ENCODE peak calls at places on chromosome 22, in nine cellular contexts. K is left cardiac atrium; D is HS-27A; E is M059J; Z is dorsolateral prefrontal cortex; A is activated naive CD4-positive, alpha-beta T cell treated with Interleukin-2 at 50 U/mL for 16 hours; P is Calu3; I is activated CD4-positive, alpha-beta T cell treated with anti-CD3 and anti-CD28 coated beads for 36 hours; Q is amniotic stem cell. G is an unnamed sample.
A peak's percentile ranks its signal among the peaks of the same experiment; 100 is the strongest.

GRCh38 chr22:46473896-46474557 is 63.4 kb downstream of the CELSR1 start:
- DNase-seq in Z (no peak), D (no peak), P (no peak), I (no peak), K (no peak), Q (no peak), E (no peak), A (no peak), G (no peak)

GRCh38 chr22:46937939-46938338 is 175.5 kb downstream of the TBC1D22A start:
- DNase-seq in Q (no peak), E (no peak), P (no peak), A (no peak), I (no peak), K (no peak), Z (no peak), D (no peak), G (no peak)

GRCh38 chr22:38311331-38311635 is 6.0 kb downstream of the CSNK1E start:
- DNase-seq in D (no peak), P (no peak), I (no peak), A (no peak), K (no peak), E (no peak), Q (no peak), Z (no peak), G (no peak)

GRCh38 chr22:50182176-50183081 is 3.3 kb upstream of the TRABD start:
- DNase-seq in Q (no peak), I (no peak), D (no peak), A (no peak), E (no peak), K (no peak), Z (peak; percentile 6), P (no peak), G (no peak)

GRCh38 chr22:23187201-23187600 is 6.9 kb downstream of the BCR start:
- DNase-seq in K (no peak), Z (no peak), P (no peak), Q (no peak), E (no peak), D (no peak), I (no peak), A (no peak), G (no peak)

GRCh38 chr22:41491379-41492100 is 22.6 kb downstream of the ACO2 start:
- DNase-seq in Q (no peak), D (no peak), P (no peak), I (no peak), K (no peak), E (no peak), A (no peak), Z (no peak), G (no peak)

GRCh38 chr22:32823024-32823730 is 21.7 kb downstream of the TIMP3 start:
- DNase-seq in E (peak; percentile 37), I (peak; percentile 31), D (no peak), Z (no peak), Q (no peak), A (no peak), P (peak; percentile 69), K (no peak), G (no peak)

GRCh38 chr22:19625331-19626041 is 88.8 kb upstream of the SEPTIN5 start:
- DNase-seq in I (no peak), Z (no peak), E (no peak), D (no peak), Q (no peak), A (no peak), K (no peak), P (no peak), G (no peak)

GRCh38 chr22:38982008-38982927 is at the start of gene APOBEC3B:
- DNase-seq in K (peak; percentile 90), Z (peak; percentile 10), P (peak; percentile 90), I (peak; percentile 82), Q (peak; percentile 88), E (peak; percentile 95), A (peak; percentile 60), D (peak; percentile 80), G (peak; percentile 41)

G was measured in GOT3.